ENCODE peak calls at places on chromosomes 3 and 15, in four cellular contexts. G, U, V and P are unnamed samples.

GRCh38 chr15:65033659-65034269 is 4.3 kb upstream of the MTFMT start:
- DNase-seq in G (no peak), U (no peak), V (no peak), P (no peak)

GRCh38 chr3:126166009-126166408 is 14.4 kb downstream of the ALDH1L1 start:
- DNase-seq in G (no peak), U (no peak), V (no peak), P (no peak)

GRCh38 chr15:34721802-34722795 is 32.7 kb downstream of the GJD2 start:
- DNase-seq in G (peak), U (peak), V (no peak), P (peak)

GRCh38 chr3:16122155-16122554 is 52.3 kb upstream of the GALNT15 start:
- DNase-seq in G (no peak), U (no peak), V (no peak), P (no peak)

GRCh38 chr3:84077479-84077878 is 881.3 kb upstream of the CADM2 start:
- DNase-seq in G (no peak), U (no peak), V (no peak), P (no peak)

GRCh38 chr3:100954990-100955389 is 38.2 kb downstream of the ABI3BP start:
- DNase-seq in G (no peak), U (no peak), V (no peak), P (peak)

GRCh38 chr15:79609501-79609900 is 177.4 kb downstream of the MINAR1 start:
- DNase-seq in G (no peak), U (no peak), V (no peak), P (no peak)

GRCh38 chr3:122331886-122332285 is 6.8 kb downstream of the CSTA start:
- DNase-seq in G (no peak), U (no peak), V (no peak), P (no peak)

GRCh38 chr3:193974147-193974546 is 161.8 kb upstream of the HES1 start:
- DNase-seq in G (no peak), U (no peak), V (no peak), P (no peak)

GRCh38 chr3:177370396-177370795 is 173.1 kb upstream of the TBL1XR1 start:
- DNase-seq in G (no peak), U (no peak), V (no peak), P (no peak)

GRCh38 chr3:36494461-36495109 is 114.3 kb downstream of the STAC start:
- DNase-seq in G (no peak), U (no peak), V (no peak), P (no peak)

GRCh38 chr3:140091143-140091542 is 156.2 kb downstream of the CLSTN2 start:
- DNase-seq in G (no peak), U (no peak), V (no peak), P (peak)

GRCh38 chr3:28836199-28836598 is 444.7 kb upstream of the RBMS3 start:
- DNase-seq in G (no peak), U (no peak), V (no peak), P (no peak)

GRCh38 chr3:14462738-14463137 is 60.3 kb downstream of the SLC6A6 start:
- DNase-seq in G (no peak), U (no peak), V (no peak), P (no peak)

GRCh38 chr3:7285502-7285901 is 424.6 kb downstream of the GRM7 start:
- DNase-seq in G (no peak), U (no peak), V (no peak), P (no peak)

GRCh38 chr3:157065201-157065600 is 94.7 kb downstream of the CCNL1 start:
- DNase-seq in G (peak), U (no peak), V (no peak), P (no peak)